ENCODE peak calls at places on chromosomes 4 and X, in four cellular contexts. R is HepG2, I is GM12878, S is H1. A is an unnamed sample. For H3K4me1, the result is how much of the 10 kb centered on the place peaks cover.

GRCh38 chr4:175339100-175339707 is 421.0 kb downstream of the ADAM29 start:
- DNase-seq in R (no peak), I (no peak), S (no peak), A (no peak)

GRCh38 chr4:171962110-171962509 is 148.9 kb downstream of the GALNTL6 start:
- DNase-seq in R (no peak), I (no peak), S (no peak), A (no peak)

GRCh38 chrX:111410451-111410850 is 1.5 kb downstream of the DCX start:
- DNase-seq in R (no peak), I (no peak), S (no peak), A (no peak)

GRCh38 chr4:83658806-83659205 is 122.9 kb downstream of the GPAT3 start:
- DNase-seq in R (no peak), I (no peak), S (no peak), A (no peak)

GRCh38 chr4:168765726-168766125 is 244.3 kb downstream of the CBR4 start:
- DNase-seq in R (no peak), I (no peak), S (no peak), A (no peak)

GRCh38 chr4:26622913-26623312 is 39.0 kb downstream of the TBC1D19 start:
- DNase-seq in R (no peak), I (no peak), S (no peak), A (no peak)

GRCh38 chr4:182839256-182839655 is 77.9 kb downstream of the DCTD start:
- DNase-seq in R (no peak), I (no peak), S (no peak), A (no peak)

GRCh38 chr4:114922582-114922912 is 190.9 kb downstream of the NDST4 start:
- DNase-seq in R (no peak), I (no peak), S (no peak), A (no peak)

GRCh38 chrX:1086444-1087409 is 125.7 kb downstream of the CRLF2 start:
- DNase-seq in R (no peak), I (no peak), S (no peak), A (no peak)

GRCh38 chr4:79181190-79181589 is 144.7 kb downstream of the NAA11 start:
- DNase-seq in R (no peak), I (no peak), S (no peak), A (no peak)

GRCh38 chr4:169335331-169335730 is 64.6 kb upstream of the SH3RF1 start:
- DNase-seq in R (no peak), I (no peak), S (no peak), A (no peak)

DNA sequence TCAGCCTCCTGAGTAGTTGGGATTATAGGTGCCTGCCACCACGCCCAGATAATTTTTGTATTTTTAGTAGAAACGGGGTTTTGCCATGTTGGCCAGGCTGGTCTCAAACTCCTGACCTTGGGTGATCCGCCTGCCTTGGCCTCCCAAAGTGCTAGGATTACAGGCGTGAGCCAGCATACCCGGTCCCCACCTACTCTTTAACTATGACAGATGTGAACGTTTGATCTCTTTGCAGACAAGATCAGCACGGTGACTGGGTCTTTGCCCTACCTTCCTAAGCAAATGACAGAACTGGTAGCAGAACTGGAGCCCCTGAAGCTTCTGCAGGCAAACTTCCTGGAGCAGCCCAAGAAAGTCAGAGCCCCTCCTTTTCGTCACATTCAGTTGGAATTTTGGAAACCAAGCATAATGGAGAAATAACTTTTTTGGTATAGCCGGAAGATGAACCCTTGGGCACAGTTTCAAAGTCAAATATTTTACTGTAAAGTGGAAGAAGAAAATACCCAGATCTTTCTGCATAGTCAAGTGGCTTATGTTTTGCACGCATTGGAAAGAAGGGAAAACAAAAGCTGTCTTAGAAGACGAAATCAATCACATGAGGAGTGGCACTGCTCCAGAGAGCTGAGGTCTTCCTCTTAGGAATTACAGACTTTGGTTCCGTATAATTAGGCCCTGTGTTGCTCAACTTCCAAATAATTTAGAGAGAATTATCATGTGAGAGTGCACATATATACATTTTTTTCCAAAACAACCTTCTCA is 90.6 kb downstream of the SORBS2 start:
- DNase-seq in R (peak), I (no peak), S (no peak), A (no peak)
- TF ChIP-seq SUZ12 in R (no peak), I (no peak), S (no peak), A (no peak)

GRCh38 chr4:7899184-7899583 is 40.5 kb downstream of the AFAP1 start:
- DNase-seq in R (no peak), I (no peak), S (peak), A (no peak)

GRCh38 chr4:7902826-7903225 is 36.8 kb downstream of the AFAP1 start:
- DNase-seq in R (no peak), I (no peak), S (no peak), A (no peak)

GRCh38 chr4:7900351-7900750 is 39.3 kb downstream of the AFAP1 start:
- DNase-seq in R (no peak), I (no peak), S (peak), A (no peak)

GRCh38 chr4:7902101-7902553 is 37.5 kb downstream of the AFAP1 start:
- DNase-seq in R (no peak), I (no peak), S (no peak), A (no peak)

DNA sequence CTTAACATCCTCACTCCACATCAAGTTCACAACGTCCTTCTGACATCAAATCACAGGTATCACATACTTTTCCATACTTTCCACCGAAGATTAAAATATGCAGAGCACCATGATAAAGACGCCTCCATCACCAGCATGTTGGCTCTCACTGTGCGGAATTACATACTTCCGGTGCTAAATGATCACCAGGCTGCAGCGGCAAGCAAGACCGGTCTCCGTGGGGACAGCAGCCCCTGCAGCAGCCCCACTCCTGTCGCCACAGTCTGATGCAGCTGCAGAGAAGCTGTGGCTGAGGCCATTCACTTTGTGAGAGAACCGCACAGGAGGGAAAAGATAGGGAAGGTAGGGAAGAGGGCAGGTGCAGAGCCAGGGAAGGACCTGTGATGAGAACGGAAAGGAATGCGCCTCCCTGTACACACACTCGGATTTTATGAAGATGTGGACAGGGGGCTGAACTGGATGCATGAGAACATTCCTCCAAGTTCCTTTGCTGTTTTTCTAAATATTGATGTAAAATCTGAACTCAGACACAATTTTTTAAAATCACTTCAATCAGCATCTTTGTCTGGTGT is 38.3 kb downstream of the AFAP1 start:
- DNase-seq in R (no peak), I (no peak), S (no peak), A (no peak)
- H3K4me3 ChIP-seq in R (no peak), I (no peak), S (no peak), A (no peak)

DNA sequence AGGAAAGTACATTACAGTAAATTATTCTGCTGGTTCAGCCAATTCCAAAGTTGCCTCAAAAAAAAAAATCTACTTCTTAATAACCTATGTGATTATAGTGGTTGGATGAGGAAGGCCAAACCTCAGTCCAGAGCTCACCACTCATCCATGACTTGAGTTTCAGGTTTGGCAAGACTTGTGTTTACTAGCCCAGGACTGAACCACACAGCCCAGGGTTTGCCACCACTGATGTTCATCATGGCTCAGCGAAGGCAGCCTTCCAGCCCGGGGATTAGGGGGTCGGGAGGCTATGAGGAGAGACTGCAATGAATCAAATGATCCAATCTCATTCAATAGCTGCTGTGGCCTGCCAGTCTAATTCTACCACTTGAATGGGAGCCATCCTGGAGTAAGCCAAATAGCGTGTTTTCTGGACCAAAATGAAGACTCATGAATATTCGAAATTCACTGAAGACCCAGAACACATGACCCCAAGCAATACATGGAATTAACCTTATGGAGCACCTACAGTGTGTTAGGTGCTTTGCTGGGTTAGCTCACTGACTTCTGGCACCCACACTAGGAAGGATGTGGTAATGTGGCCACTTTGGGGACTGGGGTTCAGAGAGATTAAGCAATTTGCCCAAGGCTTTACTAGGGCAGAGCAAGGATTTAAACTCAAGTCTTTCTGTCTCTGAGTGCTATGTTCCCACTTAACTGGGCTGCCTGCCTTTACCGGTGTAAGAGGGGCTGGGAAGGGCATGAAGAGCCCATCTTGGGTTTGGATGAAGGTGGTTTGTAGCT is 162.2 kb upstream of the ATP6AP2 start:
- DNase-seq in R (no peak), I (no peak), S (no peak), A (no peak)
- H3K4me1 ChIP-seq in R (under half), I (under half), S (under half), A (under half)

GRCh38 chrX:108437789-108438623 is at the start of gene COL4A6:
- DNase-seq in R (peak), I (no peak), S (peak), A (peak)

GRCh38 chrX:108439434-108439883 is at the start of gene COL4A5:
- DNase-seq in R (peak), I (no peak), S (peak), A (peak)

GRCh38 chrX:108443065-108443464 is 3.4 kb downstream of the COL4A5 start:
- DNase-seq in R (no peak), I (no peak), S (no peak), A (no peak)

GRCh38 chrX:108437354-108437753 is 868 bp downstream of the COL4A6 start:
- DNase-seq in R (no peak), I (no peak), S (no peak), A (no peak)

GRCh38 chrX:108439961-108440696 is 491 bp downstream of the COL4A5 start:
- DNase-seq in R (no peak), I (no peak), S (no peak), A (peak)
- TF ChIP-seq SUZ12 in R (no peak), I (no peak), S (no peak), A (no peak)

GRCh38 chr4:10496200-10496599 is 39.0 kb upstream of the ZNF518B start:
- DNase-seq in R (no peak), I (no peak), S (no peak), A (peak)

GRCh38 chr4:10490996-10491395 is 33.8 kb upstream of the ZNF518B start:
- DNase-seq in R (no peak), I (no peak), S (no peak), A (no peak)

GRCh38 chr4:10491420-10491819 is 34.2 kb upstream of the ZNF518B start:
- DNase-seq in R (no peak), I (no peak), S (no peak), A (no peak)

GRCh38 chr4:10492486-10492885 is 35.3 kb upstream of the ZNF518B start:
- DNase-seq in R (no peak), I (no peak), S (no peak), A (no peak)

GRCh38 chr4:10495651-10496050 is 38.4 kb upstream of the ZNF518B start:
- DNase-seq in R (no peak), I (no peak), S (no peak), A (no peak)
- H3K4me3 ChIP-seq in R (no peak), I (no peak), S (no peak), A (no peak)